ENCODE peak calls at places on chromosomes 3 and 15, in six cellular contexts. V is PC-3; O is sigmoid colon; I is breast epithelium; E is CD8-positive, alpha-beta memory T cell; H is right cardiac atrium. L is an unnamed sample. For H3K4me1, the result is how much of the 10 kb centered on the place peaks cover.

GRCh38 chr3:111936191-111936841 is 42.5 kb upstream of the ABHD10 start:
- DNase-seq in V (peak), O (no peak), I (no peak), E (no peak), H (no peak), L (no peak)

GRCh38 chr3:125045965-125046364 is 9.8 kb downstream of the HEG1 start:
- DNase-seq in V (peak), O (no peak), I (no peak), E (no peak), H (no peak), L (no peak)

GRCh38 chr3:10248984-10249748 is 907 bp downstream of the TATDN2 start:
- DNase-seq in V (peak), O (peak), I (peak), E (peak), H (peak), L (peak)

GRCh38 chr3:171954644-171955365 is 84.6 kb upstream of the FNDC3B start:
- DNase-seq in V (no peak), O (no peak), I (no peak), E (no peak), H (no peak), L (no peak)

GRCh38 chr15:77508541-77509505 is 88.1 kb downstream of the HMG20A start:
- DNase-seq in V (no peak), O (peak), I (no peak), E (no peak), H (peak), L (no peak)

GRCh38 chr3:191238321-191238817 is 39.3 kb downstream of the OSTN start:
- DNase-seq in V (peak), O (no peak), I (no peak), E (no peak), H (no peak), L (no peak)

GRCh38 chr3:126267169-126267975 is 87.0 kb upstream of the ALDH1L1 start:
- DNase-seq in V (peak), O (peak), I (peak), E (no peak), H (peak), L (no peak)

GRCh38 chr3:16595778-16596177 is 9.4 kb downstream of the DAZL start:
- DNase-seq in V (peak), O (no peak), I (no peak), E (no peak), H (no peak), L (no peak)

GRCh38 chr3:143267984-143268383 is 148.4 kb downstream of the CHST2 start:
- DNase-seq in V (no peak), O (no peak), I (no peak), E (no peak), H (no peak), L (no peak)

GRCh38 chr15:25178835-25179672 is 224.3 kb downstream of the SNRPN start:
- DNase-seq in V (no peak), O (no peak), I (peak), E (no peak), H (no peak), L (no peak)

GRCh38 chr15:66008920-66009572 is 139.8 kb downstream of the RAB11A start:
- DNase-seq in V (peak), O (no peak), I (no peak), E (no peak), H (no peak), L (no peak)

GRCh38 chr15:77025066-77025435 is 30.1 kb downstream of the PSTPIP1 start:
- DNase-seq in V (no peak), O (peak), I (no peak), E (no peak), H (no peak), L (no peak)

GRCh38 chr3:72328755-72329154 is 519.5 kb downstream of the SHQ1 start:
- DNase-seq in V (no peak), O (no peak), I (no peak), E (no peak), H (no peak), L (no peak)

GRCh38 chr3:46716461-46717441 is 918 bp downstream of the PRSS50 start:
- DNase-seq in V (no peak), O (peak), I (no peak), E (no peak), H (no peak), L (no peak)

GRCh38 chr15:81297580-81298575 is 26.1 kb downstream of the STARD5 start:
- DNase-seq in V (peak), O (no peak), I (no peak), E (no peak), H (no peak), L (no peak)

GRCh38 chr15:89828324-89829145 is 13.9 kb upstream of the ANPEP start:
- DNase-seq in V (no peak), O (peak), I (no peak), E (no peak), H (peak), L (no peak)

GRCh38 chr3:97029972-97030371 is 215.6 kb downstream of the EPHA6 start:
- DNase-seq in V (no peak), O (no peak), I (no peak), E (no peak), H (no peak), L (no peak)

GRCh38 chr3:51945031-51945840 is 3.1 kb downstream of the PARP3 start:
- DNase-seq in V (no peak), O (peak), I (no peak), E (no peak), H (no peak), L (no peak)

GRCh38 chr3:113764698-113765097 is 17.9 kb downstream of the ATP6V1A start:
- DNase-seq in V (no peak), O (no peak), I (no peak), E (no peak), H (no peak), L (no peak)

GRCh38 chr3:124780767-124781485 is 50.7 kb downstream of the UMPS start:
- DNase-seq in V (no peak), O (peak), I (peak), E (no peak), H (peak), L (no peak)

GRCh38 chr15:75532413-75533250 is 46.5 kb downstream of the PTPN9 start:
- DNase-seq in V (peak), O (peak), I (peak), E (no peak), H (peak), L (no peak)

DNA sequence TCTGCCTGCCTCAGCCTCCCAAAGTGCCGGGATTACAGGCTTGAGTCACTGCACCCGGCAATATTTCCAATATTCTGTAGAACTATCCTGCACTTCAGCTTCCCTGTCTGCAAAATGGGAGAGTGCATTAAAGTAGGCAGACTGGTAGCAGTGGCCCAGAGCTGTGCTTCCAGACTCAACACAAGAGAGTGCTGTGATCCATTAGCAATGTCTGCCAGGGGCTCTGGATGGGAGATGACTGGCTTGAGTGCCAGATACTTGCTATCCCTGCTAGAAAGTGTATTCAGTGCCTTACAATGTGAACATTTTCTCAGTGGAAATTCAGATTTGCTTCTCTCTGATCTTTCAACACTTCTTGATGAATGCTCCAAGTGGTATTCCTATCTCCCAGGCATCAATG is 65.4 kb upstream of the CTSH start:
- DNase-seq in V (no peak), O (no peak), I (no peak), E (no peak), H (no peak), L (no peak)
- H3K4me1 ChIP-seq in V (under half), O (under half), I (under half), E (under half), H (under half), L (under half)

GRCh38 chr3:32424581-32425250 is 33.1 kb downstream of the CMTM7 start:
- DNase-seq in V (no peak), O (no peak), I (peak), E (no peak), H (no peak), L (no peak)

GRCh38 chr3:32430900-32431299 is 39.2 kb downstream of the CMTM7 start:
- DNase-seq in V (no peak), O (no peak), I (no peak), E (no peak), H (no peak), L (no peak)

GRCh38 chr3:32431481-32431880 is 39.8 kb downstream of the CMTM7 start:
- DNase-seq in V (no peak), O (no peak), I (peak), E (no peak), H (no peak), L (no peak)

GRCh38 chr3:32432045-32432710 is 40.5 kb downstream of the CMTM7 start:
- DNase-seq in V (no peak), O (no peak), I (peak), E (no peak), H (no peak), L (no peak)

GRCh38 chr3:32428092-32429068 is 36.7 kb downstream of the CMTM7 start:
- DNase-seq in V (no peak), O (no peak), I (no peak), E (peak), H (no peak), L (peak)
- H3K4me1 ChIP-seq in V (under half), O (under half), I (under half), E (half or more), H (under half), L (half or more)

GRCh38 chr3:177516130-177517011 is 319.1 kb upstream of the TBL1XR1 start:
- DNase-seq in V (no peak), O (no peak), I (peak), E (no peak), H (peak), L (no peak)
- H3K4me1 ChIP-seq in V (under half), O (under half), I (under half), E (under half), H (under half), L (under half)

GRCh38 chr15:38576837-38577236 is 12.2 kb upstream of the RASGRP1 start:
- DNase-seq in V (no peak), O (no peak), I (no peak), E (no peak), H (no peak), L (no peak)
- H3K4me1 ChIP-seq in V (under half), O (under half), I (under half), E (under half), H (under half), L (under half)

DNA sequence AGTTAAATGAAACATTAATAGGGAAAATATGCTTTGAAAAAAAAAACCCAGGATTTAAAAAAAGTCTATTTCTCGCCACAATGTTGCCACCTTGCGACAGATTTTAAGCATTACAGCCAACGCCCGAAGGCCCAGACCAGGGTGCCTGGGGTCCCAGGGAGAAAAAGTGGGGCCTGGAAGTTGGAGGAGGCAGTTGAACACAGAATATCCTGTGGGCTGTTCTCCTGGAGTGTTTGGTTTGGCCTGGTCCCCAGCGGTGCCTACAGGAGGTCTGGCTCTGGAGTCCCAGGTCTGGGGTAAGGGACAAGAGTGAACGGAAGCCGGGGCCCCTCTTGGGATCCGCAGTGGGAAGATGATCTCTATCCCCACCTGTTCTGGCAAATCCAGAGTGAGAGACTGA is 3.4 kb downstream of the RNU6-1 start:
- DNase-seq in V (peak), O (peak), I (no peak), E (peak), H (peak), L (peak)
- H3K4me1 ChIP-seq in V (under half), O (half or more), I (under half), E (under half), H (under half), L (under half)

DNA sequence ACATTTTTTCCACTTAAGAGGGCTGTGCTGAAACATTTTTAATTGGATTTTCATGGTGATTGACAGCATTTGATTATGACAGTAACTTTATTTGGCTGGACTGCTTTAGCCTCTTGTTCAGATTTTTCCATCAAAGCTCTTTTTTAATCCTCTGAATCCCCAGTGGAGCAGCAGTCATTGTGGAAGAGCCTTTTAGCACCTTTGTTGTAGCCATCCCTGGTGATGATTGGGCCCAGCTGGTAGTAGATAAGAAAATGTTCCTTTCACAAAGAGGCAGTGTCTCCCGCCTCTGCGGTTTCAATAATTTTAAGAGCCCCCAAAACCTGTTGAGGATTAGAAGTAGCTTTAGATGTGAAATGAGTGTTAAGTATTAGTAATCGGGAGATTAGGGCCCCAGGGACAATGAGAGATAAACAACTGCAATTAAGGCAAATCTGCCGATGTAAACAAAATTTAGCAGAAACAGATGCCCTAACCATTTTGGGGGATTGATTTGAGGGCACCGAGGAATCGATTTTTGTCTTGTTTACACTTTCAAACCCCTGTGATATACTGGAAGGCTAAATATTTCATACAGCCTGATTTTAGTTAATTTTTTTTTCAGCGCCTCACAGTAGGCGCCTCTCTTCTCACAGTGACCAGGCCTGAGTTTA is 43.3 kb upstream of the SKOR1 start:
- DNase-seq in V (no peak), O (no peak), I (no peak), E (no peak), H (no peak), L (no peak)
- H3K4me1 ChIP-seq in V (under half), O (under half), I (under half), E (under half), H (under half), L (under half)